ENCODE peak calls at places on chromosome 7, in ten cellular contexts. X is activated CD4-positive, CD25-positive, alpha-beta regulatory T cell; Y is CD4-positive, CD25-positive, alpha-beta regulatory T cell; E is Caco-2; T is AG09319; J is lower lobe of right lung; Z is left cardiac atrium; F is islet precursor cell; H is hypothalamus; Q is uterus. A is an unnamed sample.

GRCh38 chr7:26245150-26245549 is 43.6 kb downstream of the CBX3 start:
- DNase-seq in X (no peak), Y (no peak), E (no peak), T (no peak), J (no peak), Z (no peak), F (no peak), H (no peak), Q (no peak), A (no peak)

GRCh38 chr7:90918303-90918702 is 322.2 kb downstream of the CDK14 start:
- DNase-seq in X (no peak), Y (no peak), E (no peak), T (no peak), J (no peak), Z (no peak), F (no peak), H (no peak), Q (no peak), A (no peak)

GRCh38 chr7:24756545-24756988 is 697 bp downstream of the GSDME start:
- DNase-seq in X (no peak), Y (peak; percentile 27), E (peak; percentile 29), T (no peak), J (no peak), Z (peak; percentile 33), F (no peak), H (no peak), Q (no peak), A (no peak)

GRCh38 chr7:103447073-103447960 is 1.3 kb upstream of the SLC26A5 start:
- DNase-seq in X (no peak), Y (peak; percentile 44), E (peak; percentile 78), T (peak; percentile 5), J (no peak), Z (no peak), F (peak; percentile 88), H (no peak), Q (no peak), A (peak; percentile 82)

GRCh38 chr7:2237109-2237602 is 4.4 kb upstream of the MAD1L1 start:
- DNase-seq in X (no peak), Y (no peak), E (no peak), T (no peak), J (peak; percentile 88), Z (no peak), F (no peak), H (no peak), Q (no peak), A (no peak)

GRCh38 chr7:25775999-25776736 is 375.8 kb upstream of the NFE2L3 start:
- DNase-seq in X (no peak), Y (no peak), E (no peak), T (no peak), J (no peak), Z (peak; percentile 38), F (no peak), H (no peak), Q (no peak), A (no peak)

GRCh38 chr7:75842836-75843446 is 29.3 kb upstream of the CCL24 start:
- DNase-seq in X (no peak), Y (peak; percentile 43), E (no peak), T (peak; percentile 50), J (no peak), Z (no peak), F (no peak), H (no peak), Q (no peak), A (peak; percentile 46)

GRCh38 chr7:107506683-107507339 is 37.0 kb downstream of the GPR22 start:
- DNase-seq in X (no peak), Y (no peak), E (peak; percentile 78), T (no peak), J (peak; percentile 83), Z (peak; percentile 42), F (peak; percentile 73), H (no peak), Q (no peak), A (peak; percentile 83)

GRCh38 chr7:3912291-3912690 is 611.2 kb downstream of the SDK1 start:
- DNase-seq in X (no peak), Y (no peak), E (no peak), T (no peak), J (no peak), Z (no peak), F (no peak), H (no peak), Q (no peak), A (no peak)

GRCh38 chr7:157544980-157545680 is 208.3 kb downstream of the DNAJB6 start:
- DNase-seq in X (no peak), Y (no peak), E (no peak), T (no peak), J (peak; percentile 23), Z (peak; percentile 5), F (no peak), H (no peak), Q (no peak), A (no peak)

A was measured in SJCRH30.